ENCODE peak calls at places on chromosome 1, in four cellular contexts. One of them, this sample, is unnamed. For H3K27me3, the result is how much of the 10 kb centered on the place peaks cover.

GRCh38 chr1:245045087-245045881 is 109.5 kb upstream of the KIF26B start:
- DNase-seq in K562: peak
- DNase-seq in left ventricle myocardium inferior: no peak
- DNase-seq in gastrocnemius medialis: peak
- DNase-seq in this sample: peak

GRCh38 chr1:209207701-209208286 is 375.7 kb upstream of the CAMK1G start:
- DNase-seq in K562: peak
- DNase-seq in left ventricle myocardium inferior: peak
- DNase-seq in gastrocnemius medialis: no peak
- DNase-seq in this sample: peak

GRCh38 chr1:10640079-10640578 is 156.3 kb downstream of the CASZ1 start:
- DNase-seq in K562: no peak
- DNase-seq in left ventricle myocardium inferior: no peak
- DNase-seq in gastrocnemius medialis: no peak
- DNase-seq in this sample: no peak

GRCh38 chr1:81439046-81439823 is 361.5 kb upstream of the ADGRL2 start:
- DNase-seq in K562: no peak
- DNase-seq in left ventricle myocardium inferior: no peak
- DNase-seq in gastrocnemius medialis: no peak
- DNase-seq in this sample: no peak

GRCh38 chr1:8706995-8707396 is 110.4 kb downstream of the RERE start:
- DNase-seq in K562: peak
- DNase-seq in left ventricle myocardium inferior: no peak
- DNase-seq in gastrocnemius medialis: no peak
- DNase-seq in this sample: no peak

GRCh38 chr1:5423109-5423508 is 569.1 kb downstream of the NPHP4 start:
- DNase-seq in K562: no peak
- DNase-seq in left ventricle myocardium inferior: no peak
- DNase-seq in gastrocnemius medialis: no peak
- DNase-seq in this sample: no peak

GRCh38 chr1:145773423-145773822 is 50.5 kb downstream of the RNF115 start:
- DNase-seq in K562: no peak
- DNase-seq in left ventricle myocardium inferior: no peak
- DNase-seq in gastrocnemius medialis: no peak
- DNase-seq in this sample: no peak

GRCh38 chr1:223228931-223229528 is 86.0 kb upstream of the TLR5 start:
- DNase-seq in K562: no peak
- DNase-seq in left ventricle myocardium inferior: no peak
- DNase-seq in gastrocnemius medialis: no peak
- DNase-seq in this sample: no peak

GRCh38 chr1:232316864-232317263 is 313.1 kb downstream of the SIPA1L2 start:
- DNase-seq in K562: no peak
- DNase-seq in left ventricle myocardium inferior: no peak
- DNase-seq in gastrocnemius medialis: no peak
- DNase-seq in this sample: no peak

GRCh38 chr1:226104671-226105121 is 42.2 kb downstream of the H3-3A start:
- DNase-seq in K562: no peak
- DNase-seq in left ventricle myocardium inferior: no peak
- DNase-seq in gastrocnemius medialis: no peak
- DNase-seq in this sample: no peak

GRCh38 chr1:212595787-212596714 is 12.5 kb upstream of the ATF3 start:
- DNase-seq in K562: peak
- DNase-seq in left ventricle myocardium inferior: no peak
- DNase-seq in gastrocnemius medialis: no peak
- DNase-seq in this sample: no peak

GRCh38 chr1:191993549-191993948 is 164.7 kb upstream of the RGS18 start:
- DNase-seq in K562: peak
- DNase-seq in left ventricle myocardium inferior: no peak
- DNase-seq in gastrocnemius medialis: no peak
- DNase-seq in this sample: no peak

GRCh38 chr1:21834094-21834493 is 22.0 kb downstream of the LDLRAD2 start:
- DNase-seq in K562: peak
- DNase-seq in left ventricle myocardium inferior: no peak
- DNase-seq in gastrocnemius medialis: no peak
- DNase-seq in this sample: no peak

GRCh38 chr1:3879099-3879498 is 21.0 kb downstream of the C1orf174 start:
- DNase-seq in K562: peak
- DNase-seq in left ventricle myocardium inferior: no peak
- DNase-seq in gastrocnemius medialis: no peak
- DNase-seq in this sample: no peak

GRCh38 chr1:153459655-153460054 is 796 bp downstream of the S100A7 start:
- DNase-seq in K562: no peak
- DNase-seq in left ventricle myocardium inferior: no peak
- DNase-seq in gastrocnemius medialis: no peak
- DNase-seq in this sample: no peak

GRCh38 chr1:168431882-168432281 is 111.9 kb downstream of the XCL2 start:
- DNase-seq in K562: no peak
- DNase-seq in left ventricle myocardium inferior: no peak
- DNase-seq in gastrocnemius medialis: no peak
- DNase-seq in this sample: no peak

GRCh38 chr1:180258290-180258689 is 28.2 kb downstream of the LHX4 start:
- DNase-seq in K562: no peak
- DNase-seq in left ventricle myocardium inferior: no peak
- DNase-seq in gastrocnemius medialis: no peak
- DNase-seq in this sample: no peak

GRCh38 chr1:101379037-101379436 is 142.2 kb downstream of the S1PR1 start:
- DNase-seq in K562: no peak
- DNase-seq in left ventricle myocardium inferior: no peak
- DNase-seq in gastrocnemius medialis: no peak
- DNase-seq in this sample: no peak

GRCh38 chr1:204931313-204931712 is 60.7 kb downstream of the NFASC start:
- DNase-seq in K562: no peak
- DNase-seq in left ventricle myocardium inferior: no peak
- DNase-seq in gastrocnemius medialis: no peak
- DNase-seq in this sample: no peak

GRCh38 chr1:237756304-237756967 is 134.3 kb downstream of the ZP4 start:
- DNase-seq in K562: no peak
- DNase-seq in left ventricle myocardium inferior: no peak
- DNase-seq in gastrocnemius medialis: no peak
- DNase-seq in this sample: no peak

GRCh38 chr1:233163696-233164095 is 131.8 kb downstream of the PCNX2 start:
- DNase-seq in K562: no peak
- DNase-seq in left ventricle myocardium inferior: no peak
- DNase-seq in gastrocnemius medialis: no peak
- DNase-seq in this sample: no peak

GRCh38 chr1:15004396-15004795 is 149.2 kb upstream of the TMEM51 start:
- DNase-seq in K562: no peak
- DNase-seq in left ventricle myocardium inferior: no peak
- DNase-seq in gastrocnemius medialis: no peak
- DNase-seq in this sample: no peak

GRCh38 chr1:39258146-39258924 is 53.8 kb downstream of the MACF1 start:
- DNase-seq in K562: peak
- DNase-seq in left ventricle myocardium inferior: peak
- DNase-seq in gastrocnemius medialis: peak
- DNase-seq in this sample: peak

GRCh38 chr1:155761746-155762400 is 73.0 kb downstream of the DAP3 start:
- DNase-seq in K562: no peak
- DNase-seq in left ventricle myocardium inferior: no peak
- DNase-seq in gastrocnemius medialis: no peak
- DNase-seq in this sample: no peak
- H3K27me3 ChIP-seq in K562: under half
- H3K27me3 ChIP-seq in left ventricle myocardium inferior: under half
- H3K27me3 ChIP-seq in gastrocnemius medialis: under half
- H3K27me3 ChIP-seq in this sample: under half

GRCh38 chr1:32241011-32241763 is 5.8 kb upstream of the FAM167B start:
- DNase-seq in K562: peak
- DNase-seq in left ventricle myocardium inferior: peak
- DNase-seq in gastrocnemius medialis: peak
- DNase-seq in this sample: peak

GRCh38 chr1:32240140-32240951 is 6.7 kb upstream of the FAM167B start:
- DNase-seq in K562: no peak
- DNase-seq in left ventricle myocardium inferior: peak
- DNase-seq in gastrocnemius medialis: peak
- DNase-seq in this sample: peak

GRCh38 chr1:32239790-32240139 is 7.3 kb upstream of the FAM167B start:
- DNase-seq in K562: no peak
- DNase-seq in left ventricle myocardium inferior: no peak
- DNase-seq in gastrocnemius medialis: no peak
- DNase-seq in this sample: no peak

GRCh38 chr1:32242341-32242851 is 4.6 kb upstream of the FAM167B start:
- DNase-seq in K562: peak
- DNase-seq in left ventricle myocardium inferior: peak
- DNase-seq in gastrocnemius medialis: no peak
- DNase-seq in this sample: no peak

GRCh38 chr1:32239335-32239734 is 7.7 kb upstream of the FAM167B start:
- DNase-seq in K562: no peak
- DNase-seq in left ventricle myocardium inferior: no peak
- DNase-seq in gastrocnemius medialis: no peak
- DNase-seq in this sample: no peak
- H3K4me3 ChIP-seq in K562: no peak
- H3K4me3 ChIP-seq in left ventricle myocardium inferior: peak
- H3K4me3 ChIP-seq in gastrocnemius medialis: no peak
- H3K4me3 ChIP-seq in this sample: no peak

GRCh38 chr1:114135806-114136205 is 17.9 kb downstream of the SYT6 start:
- DNase-seq in K562: no peak
- DNase-seq in left ventricle myocardium inferior: no peak
- DNase-seq in gastrocnemius medialis: no peak
- DNase-seq in this sample: no peak

GRCh38 chr1:114137497-114137896 is 16.2 kb downstream of the SYT6 start:
- DNase-seq in K562: no peak
- DNase-seq in left ventricle myocardium inferior: no peak
- DNase-seq in gastrocnemius medialis: no peak
- DNase-seq in this sample: no peak

GRCh38 chr1:114134518-114134917 is 19.2 kb downstream of the SYT6 start:
- DNase-seq in K562: no peak
- DNase-seq in left ventricle myocardium inferior: no peak
- DNase-seq in gastrocnemius medialis: no peak
- DNase-seq in this sample: no peak

GRCh38 chr1:114139540-114139939 is 14.1 kb downstream of the SYT6 start:
- DNase-seq in K562: no peak
- DNase-seq in left ventricle myocardium inferior: no peak
- DNase-seq in gastrocnemius medialis: no peak
- DNase-seq in this sample: no peak
- H3K27me3 ChIP-seq in K562: under half
- H3K27me3 ChIP-seq in left ventricle myocardium inferior: under half
- H3K27me3 ChIP-seq in gastrocnemius medialis: under half
- H3K27me3 ChIP-seq in this sample: under half

DNA sequence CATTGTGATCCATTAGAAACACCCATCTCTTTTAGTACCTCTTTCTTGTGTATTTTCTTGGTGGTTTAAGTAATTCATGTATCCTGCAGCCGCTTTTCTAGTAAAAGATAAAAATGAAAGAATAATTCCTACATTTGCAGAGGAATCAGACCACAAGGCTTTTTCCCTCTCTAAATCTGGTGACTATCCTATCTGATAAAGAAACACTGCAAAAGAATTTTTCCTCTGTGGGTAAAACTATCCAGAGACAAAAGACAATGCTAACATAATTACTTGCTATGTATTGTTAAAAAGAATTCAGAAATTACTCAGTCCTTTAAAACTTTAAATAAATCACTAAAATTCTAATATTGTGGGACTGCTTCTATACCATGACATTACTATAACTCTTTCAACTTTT is 51.0 kb downstream of the PRRX1 start:
- DNase-seq in K562: no peak
- DNase-seq in left ventricle myocardium inferior: no peak
- DNase-seq in gastrocnemius medialis: no peak
- DNase-seq in this sample: no peak
- H3K4me3 ChIP-seq in K562: no peak
- H3K4me3 ChIP-seq in left ventricle myocardium inferior: no peak
- H3K4me3 ChIP-seq in gastrocnemius medialis: no peak
- H3K4me3 ChIP-seq in this sample: no peak

DNA sequence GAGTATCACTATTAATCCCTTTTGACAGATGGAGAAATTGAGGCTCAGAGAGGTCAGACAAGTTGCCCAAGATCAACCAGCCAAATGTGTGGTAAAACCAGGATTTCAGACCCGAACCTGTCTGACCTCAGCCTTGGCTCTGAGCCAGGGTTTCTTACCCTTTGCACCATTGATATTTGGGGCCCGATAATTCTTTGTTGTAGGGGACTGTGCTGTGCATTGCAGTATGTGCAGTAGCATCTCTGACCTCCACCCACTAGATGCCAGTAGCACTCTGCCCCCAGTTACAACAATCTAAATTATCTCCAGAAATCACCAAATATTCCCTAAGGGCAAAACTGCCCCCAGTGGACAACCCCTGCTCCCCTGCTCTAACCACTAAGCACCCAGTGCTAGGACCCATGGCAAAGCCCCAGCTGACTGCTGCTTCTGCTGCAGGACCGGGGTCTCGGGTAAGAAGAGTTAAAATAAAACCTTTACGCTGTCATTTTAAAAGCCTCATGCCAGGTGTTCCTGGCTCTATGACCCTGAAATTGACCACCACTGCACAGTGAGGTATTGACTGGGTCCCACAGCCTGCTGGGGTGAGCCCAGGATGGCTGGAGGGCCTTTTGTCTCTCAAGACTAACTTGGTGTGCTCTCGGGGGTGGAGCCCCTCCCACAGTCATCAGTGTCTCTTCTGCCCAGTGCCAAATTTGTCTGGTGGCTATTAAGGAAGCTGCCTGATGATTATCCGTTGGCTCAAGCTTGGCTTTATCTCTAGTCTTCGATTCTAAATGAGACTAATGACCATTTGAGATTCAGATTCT is 5.6 kb upstream of the MAN1C1 start:
- DNase-seq in K562: no peak
- DNase-seq in left ventricle myocardium inferior: no peak
- DNase-seq in gastrocnemius medialis: no peak
- DNase-seq in this sample: no peak
- H3K27me3 ChIP-seq in K562: under half
- H3K27me3 ChIP-seq in left ventricle myocardium inferior: under half
- H3K27me3 ChIP-seq in gastrocnemius medialis: under half
- H3K27me3 ChIP-seq in this sample: under half

DNA sequence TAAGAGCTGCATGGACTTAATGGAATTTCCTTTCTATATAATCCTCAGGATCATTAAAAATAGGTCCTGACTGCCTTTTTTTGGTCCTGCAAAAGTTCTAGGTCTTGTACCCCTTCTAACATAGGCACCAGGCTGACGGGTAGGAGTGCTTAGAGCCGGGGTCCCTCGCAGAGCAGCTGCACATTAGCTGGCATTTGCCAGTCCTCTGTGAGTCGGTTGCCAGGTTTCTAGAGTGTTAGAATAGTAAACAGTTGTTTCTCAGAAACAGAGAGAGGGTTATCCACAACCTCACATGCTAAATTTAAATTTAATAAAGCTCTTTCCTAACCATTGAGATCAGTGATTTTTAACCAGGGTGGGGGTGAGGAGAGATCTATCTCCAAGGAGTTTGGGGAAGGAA is 35.4 kb upstream of the HEATR1 start:
- DNase-seq in K562: no peak
- DNase-seq in left ventricle myocardium inferior: no peak
- DNase-seq in gastrocnemius medialis: no peak
- DNase-seq in this sample: no peak
- H3K4me3 ChIP-seq in K562: no peak
- H3K4me3 ChIP-seq in left ventricle myocardium inferior: peak
- H3K4me3 ChIP-seq in gastrocnemius medialis: peak
- H3K4me3 ChIP-seq in this sample: peak

GRCh38 chr1:152111515-152111968 is 3.7 kb downstream of the TCHH start:
- DNase-seq in K562: no peak
- DNase-seq in left ventricle myocardium inferior: no peak
- DNase-seq in gastrocnemius medialis: no peak
- DNase-seq in this sample: no peak
- H3K27me3 ChIP-seq in K562: half or more
- H3K27me3 ChIP-seq in left ventricle myocardium inferior: half or more
- H3K27me3 ChIP-seq in gastrocnemius medialis: half or more
- H3K27me3 ChIP-seq in this sample: under half